ENCODE peak calls at places on chromosome 10, in six cellular contexts. V is colonic mucosa, X is H9, O is cardiac muscle cell, L is HCT116, T is fibroblast of lung. C is an unnamed sample.

GRCh38 chr10:10826125-10826524 is 191.5 kb upstream of the CELF2 start:
- DNase-seq in V (no peak), L (no peak), X (no peak), T (peak), O (peak), C (no peak)

GRCh38 chr10:69004821-69005220 is 16.2 kb downstream of the KIFBP start:
- DNase-seq in V (no peak), O (peak), T (peak), X (no peak), L (peak), C (no peak)

GRCh38 chr10:11757452-11757819 is 15.3 kb downstream of the ECHDC3 start:
- DNase-seq in O (peak), L (no peak), T (peak), X (no peak), V (peak), C (no peak)

GRCh38 chr10:130954326-130954905 is 357.1 kb downstream of the TCERG1L start:
- DNase-seq in T (no peak), X (peak), L (no peak), O (no peak), V (no peak), C (no peak)

GRCh38 chr10:70555371-70555770 is 47.2 kb downstream of the PRF1 start:
- DNase-seq in O (no peak), V (no peak), T (no peak), L (no peak), X (no peak), C (no peak)

GRCh38 chr10:71150811-71151210 is 61.6 kb upstream of the UNC5B start:
- DNase-seq in O (no peak), X (no peak), V (no peak), T (no peak), L (no peak), C (no peak)

GRCh38 chr10:58264780-58265179 is 2.9 kb downstream of the IPMK start:
- DNase-seq in V (no peak), T (no peak), L (no peak), O (no peak), X (no peak), C (no peak)

GRCh38 chr10:13961096-13961495 is 369.6 kb downstream of the FRMD4A start:
- DNase-seq in T (peak), V (no peak), L (no peak), X (no peak), O (peak), C (no peak)

GRCh38 chr10:67519434-67519833 is 176.6 kb downstream of the CTNNA3 start:
- DNase-seq in L (no peak), O (no peak), V (no peak), T (no peak), X (no peak), C (no peak)

GRCh38 chr10:88756660-88757059 is 3.2 kb upstream of the LIPN start:
- DNase-seq in O (no peak), T (no peak), L (no peak), V (no peak), X (no peak), C (no peak)

GRCh38 chr10:3502606-3503005 is 282.4 kb downstream of the KLF6 start:
- DNase-seq in L (no peak), T (no peak), V (no peak), X (no peak), O (no peak), C (no peak)

GRCh38 chr10:2166061-2166460 is 428.7 kb upstream of the ADARB2 start:
- DNase-seq in V (no peak), O (no peak), T (no peak), X (no peak), L (no peak), C (no peak)

GRCh38 chr10:1151071-1152033 is 95.2 kb downstream of the WDR37 start:
- DNase-seq in T (no peak), L (no peak), X (no peak), O (no peak), V (peak), C (no peak)

GRCh38 chr10:122149607-122150505 is 121.2 kb upstream of the BTBD16 start:
- DNase-seq in V (no peak), O (no peak), T (no peak), X (no peak), L (no peak), C (no peak)

GRCh38 chr10:114471906-114472873 is 67.9 kb upstream of the AFAP1L2 start:
- DNase-seq in O (no peak), L (no peak), V (peak), X (no peak), T (no peak), C (no peak)

GRCh38 chr10:15737635-15738034 is 17.9 kb upstream of the ITGA8 start:
- DNase-seq in X (no peak), O (no peak), L (no peak), V (no peak), T (no peak), C (no peak)

GRCh38 chr10:68900427-68901105 is 549 bp upstream of the DDX50 start:
- DNase-seq in O (no peak), L (no peak), T (peak), X (no peak), V (no peak), C (no peak)

GRCh38 chr10:132152896-132153580 is 33.7 kb upstream of the DPYSL4 start:
- DNase-seq in L (no peak), O (no peak), T (no peak), V (no peak), X (no peak), C (no peak)

GRCh38 chr10:102326031-102326430 is 69.5 kb upstream of the NFKB2 start:
- DNase-seq in V (no peak), X (no peak), O (no peak), T (no peak), L (no peak), C (no peak)

GRCh38 chr10:128318868-128319267 is 192.6 kb upstream of the MKI67 start:
- DNase-seq in T (no peak), V (no peak), X (no peak), O (no peak), L (no peak), C (no peak)

GRCh38 chr10:36182059-36182654 is 540.1 kb upstream of the FZD8 start:
- DNase-seq in V (no peak), T (no peak), X (no peak), O (peak), L (no peak), C (no peak)

GRCh38 chr10:15197276-15197675 is 28.8 kb upstream of the NMT2 start:
- DNase-seq in O (peak), T (peak), V (no peak), X (no peak), L (no peak), C (no peak)

GRCh38 chr10:123301077-123301875 is 147.1 kb downstream of the BUB3 start:
- DNase-seq in X (no peak), O (peak), T (peak), L (no peak), V (no peak), C (no peak)

GRCh38 chr10:96512524-96512991 is 1.2 kb downstream of the TLL2 start:
- DNase-seq in T (peak), L (no peak), V (peak), O (peak), X (peak), C (no peak)

GRCh38 chr10:121532465-121532864 is 65.8 kb downstream of the FGFR2 start:
- DNase-seq in L (no peak), T (no peak), O (no peak), V (no peak), X (no peak), C (no peak)

GRCh38 chr10:114629083-114629823 is 28.8 kb downstream of the ABLIM1 start:
- DNase-seq in V (no peak), T (no peak), L (no peak), X (no peak), O (no peak), C (no peak)

GRCh38 chr10:86110156-86110786 is 256.3 kb downstream of the GRID1 start:
- DNase-seq in O (no peak), T (no peak), V (no peak), X (peak), L (no peak), C (no peak)

GRCh38 chr10:102611514-102612095 is 32.7 kb upstream of the TRIM8 start:
- DNase-seq in T (peak), O (no peak), V (peak), L (no peak), X (no peak), C (no peak)

GRCh38 chr10:89279449-89279869 is 22.4 kb upstream of the IFIT2 start:
- DNase-seq in O (peak), V (no peak), T (peak), X (no peak), L (no peak), C (no peak)

GRCh38 chr10:11874568-11875182 is 51.5 kb downstream of the PROSER2 start:
- DNase-seq in V (peak), O (peak), L (peak), X (peak), T (peak), C (no peak)

GRCh38 chr10:1162481-1163203 is 106.5 kb downstream of the WDR37 start:
- DNase-seq in T (no peak), X (no peak), V (no peak), L (no peak), O (no peak), C (no peak)

GRCh38 chr10:61166065-61166464 is 222.1 kb upstream of the RHOBTB1 start:
- DNase-seq in L (no peak), V (no peak), O (no peak), X (no peak), T (no peak), C (no peak)

GRCh38 chr10:116779076-116779687 is 36.8 kb upstream of the HSPA12A start:
- DNase-seq in L (peak), T (peak), V (no peak), O (peak), X (no peak), C (no peak)

GRCh38 chr10:51230828-51231227 is 156.5 kb downstream of the PRKG1 start:
- DNase-seq in L (no peak), O (no peak), X (no peak), V (no peak), T (no peak), C (no peak)

GRCh38 chr10:124291009-124291671 is 127.6 kb downstream of the OAT start:
- DNase-seq in V (peak), O (peak), X (peak), T (peak), L (no peak), C (no peak)

GRCh38 chr10:15083674-15084501 is 4.7 kb downstream of the ACBD7 start:
- DNase-seq in O (no peak), T (no peak), X (no peak), V (no peak), L (no peak), C (no peak)

GRCh38 chr10:70777063-70777875 is 7.9 kb downstream of the TBATA start:
- DNase-seq in L (no peak), V (no peak), X (peak), T (no peak), O (no peak), C (peak)

GRCh38 chr10:131802991-131803390 is 97.8 kb upstream of the PPP2R2D start:
- DNase-seq in T (no peak), L (no peak), X (no peak), V (no peak), O (no peak), C (no peak)

GRCh38 chr10:20088302-20088701 is 272.1 kb downstream of the PLXDC2 start:
- DNase-seq in O (no peak), X (no peak), V (no peak), T (no peak), L (no peak), C (no peak)

GRCh38 chr10:78258303-78259030 is 224.8 kb downstream of the RPS24 start:
- DNase-seq in L (no peak), O (no peak), T (no peak), X (no peak), V (no peak), C (no peak)
- TF ChIP-seq CTCF in L (peak), O (no peak), T (no peak), X (peak), V (no peak), C (no peak)

GRCh38 chr10:22436526-22436892 is 91.2 kb downstream of the SPAG6 start:
- DNase-seq in L (no peak), T (no peak), O (no peak), X (no peak), V (no peak), C (peak)
- TF ChIP-seq CTCF in L (no peak), T (no peak), O (no peak), X (no peak), V (no peak), C (no peak)

DNA sequence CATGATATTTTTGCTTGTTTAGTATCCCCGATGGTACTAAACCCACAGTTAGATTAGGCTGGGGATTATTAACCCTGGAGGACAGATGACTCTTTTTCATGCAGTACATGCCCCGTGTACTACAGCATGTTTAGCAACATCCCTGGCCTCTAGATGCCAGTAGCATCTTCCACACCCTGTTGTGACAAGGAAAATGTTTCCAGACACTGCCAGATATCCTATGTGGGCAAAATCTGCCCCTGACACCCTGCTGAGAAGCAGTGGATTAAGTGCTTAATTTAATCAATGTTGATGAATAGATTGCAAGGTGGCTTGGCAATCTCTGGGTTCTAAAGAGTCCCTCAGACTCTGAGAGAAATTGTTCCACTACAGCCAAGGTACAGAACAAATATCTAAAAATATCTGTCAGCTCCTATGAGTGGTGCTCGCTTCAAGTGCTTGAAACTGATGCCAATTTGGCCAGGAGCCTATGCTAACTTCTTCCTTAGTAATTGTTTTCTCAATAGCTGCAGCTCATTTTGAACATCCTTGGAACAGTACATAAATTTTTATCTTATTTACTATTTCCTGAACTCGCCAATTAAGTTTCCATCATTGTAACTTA is 247.0 kb downstream of the SORCS1 start:
- DNase-seq in L (no peak), V (no peak), O (no peak), T (no peak), X (no peak), C (no peak)
- TF ChIP-seq CTCF in L (no peak), V (no peak), O (no peak), T (no peak), X (no peak), C (no peak)

GRCh38 chr10:8700689-8701088 is 646.2 kb downstream of the GATA3 start:
- DNase-seq in X (no peak), O (no peak), T (no peak), L (no peak), V (no peak), C (no peak)
- TF ChIP-seq CTCF in X (no peak), O (no peak), T (no peak), L (no peak), V (no peak), C (no peak)

GRCh38 chr10:7532723-7533498 is 122.1 kb upstream of the SFMBT2 start:
- DNase-seq in L (no peak), O (no peak), V (no peak), T (no peak), X (peak), C (no peak)

GRCh38 chr10:7526017-7526400 is 115.2 kb upstream of the SFMBT2 start:
- DNase-seq in O (no peak), X (peak), V (no peak), T (no peak), L (no peak), C (no peak)

GRCh38 chr10:7525314-7526016 is 114.6 kb upstream of the SFMBT2 start:
- DNase-seq in X (peak), L (peak), V (peak), O (peak), T (peak), C (no peak)

GRCh38 chr10:7527468-7527867 is 116.6 kb upstream of the SFMBT2 start:
- DNase-seq in V (no peak), O (no peak), L (no peak), T (no peak), X (no peak), C (no peak)

DNA sequence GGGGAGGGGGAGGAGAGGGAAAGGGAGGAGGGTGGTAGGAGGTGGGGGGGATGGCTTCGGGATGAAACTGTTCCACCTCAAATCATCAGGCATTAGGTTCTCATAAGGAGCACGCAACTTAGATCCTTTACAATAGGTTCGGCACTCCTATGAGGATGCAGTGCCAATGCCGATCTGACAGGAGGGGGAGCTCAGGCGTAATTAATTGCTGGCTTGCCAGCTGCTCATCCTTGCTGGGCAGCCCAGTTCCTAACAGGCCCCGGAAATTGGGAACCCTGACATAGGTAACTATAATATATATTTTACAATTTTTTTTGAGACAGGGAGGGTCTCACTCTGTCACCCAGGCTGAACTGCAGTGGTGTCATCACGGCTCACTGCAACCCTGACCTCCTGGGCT is 118.8 kb upstream of the SFMBT2 start:
- DNase-seq in O (peak), V (no peak), X (peak), T (no peak), L (peak), C (no peak)
- TF ChIP-seq CTCF in O (peak), V (no peak), X (peak), T (no peak), L (peak), C (no peak)

GRCh38 chr10:133203652-133204195 is 26.3 kb upstream of the UTF1 start:
- DNase-seq in T (no peak), L (no peak), V (no peak), O (no peak), X (no peak), C (no peak)

GRCh38 chr10:133205146-133205545 is 24.9 kb upstream of the UTF1 start:
- DNase-seq in L (no peak), V (no peak), T (no peak), X (no peak), O (no peak), C (no peak)

GRCh38 chr10:133202778-133203651 is 27.0 kb upstream of the UTF1 start:
- DNase-seq in T (no peak), O (no peak), L (no peak), X (no peak), V (no peak), C (no peak)

GRCh38 chr10:133206311-133207040 is 23.5 kb upstream of the UTF1 start:
- DNase-seq in L (no peak), V (no peak), T (no peak), O (no peak), X (no peak), C (no peak)

GRCh38 chr10:133204226-133205015 is 25.6 kb upstream of the UTF1 start:
- DNase-seq in V (no peak), X (no peak), T (no peak), O (no peak), L (no peak), C (no peak)
- TF ChIP-seq CTCF in V (no peak), X (no peak), T (no peak), O (no peak), L (no peak), C (no peak)

DNA sequence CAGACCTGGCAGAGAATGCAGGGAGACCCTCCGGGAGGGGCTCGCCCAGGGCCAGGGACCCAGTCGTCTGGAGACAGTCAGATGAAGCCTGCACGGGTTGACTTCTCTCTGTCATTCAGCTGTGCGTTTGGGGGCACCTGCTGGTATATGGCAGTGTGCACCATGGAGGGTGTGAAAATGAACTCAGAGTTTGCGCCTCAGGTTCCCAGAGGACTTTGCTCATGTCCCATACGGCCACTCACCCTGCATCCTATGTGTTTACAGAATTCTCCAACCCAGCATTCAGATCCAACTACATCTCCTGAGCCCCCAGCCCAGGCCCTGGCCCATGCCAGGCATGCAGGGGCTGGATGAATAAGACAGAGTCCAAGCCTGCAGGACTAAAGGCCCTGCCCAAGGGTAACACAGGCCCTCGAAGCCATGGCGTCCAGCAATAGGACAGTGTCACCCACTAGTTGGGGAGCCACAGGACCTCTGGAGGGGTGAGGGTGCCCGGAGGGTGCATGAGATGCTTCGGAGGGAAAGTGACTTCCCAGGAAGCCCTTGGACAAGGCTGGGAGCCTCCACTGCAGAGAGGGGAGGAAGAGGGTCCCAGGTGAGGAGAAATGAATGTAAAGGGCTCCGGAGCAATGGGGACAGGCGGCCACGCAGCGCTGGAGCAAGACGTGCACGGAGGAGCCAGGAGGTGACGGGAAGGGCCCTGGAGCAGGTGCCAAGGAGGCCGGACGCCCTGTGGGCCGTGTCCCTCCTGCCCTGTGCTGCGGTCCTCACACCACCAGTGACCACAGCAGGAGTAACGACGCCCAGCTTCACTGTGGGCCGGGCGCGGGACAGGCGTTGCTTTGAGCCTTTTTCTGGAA is 36.3 kb downstream of the CALML3 start:
- DNase-seq in X (no peak), L (no peak), O (no peak), V (no peak), T (no peak), C (no peak)
- TF ChIP-seq CTCF in X (no peak), L (no peak), O (no peak), V (no peak), T (no peak), C (no peak)

C was measured in natural killer cell.